ENCODE peak calls at places on chromosome 9, in six cellular contexts. S, X, K, L, V and T are unnamed samples.

GRCh38 chr9:37710039-37710438 is 43.6 kb upstream of the TRMT10B start:
- DNase-seq in S (no peak), X (no peak), K (no peak), L (no peak), V (no peak), T (no peak)

GRCh38 chr9:93949073-93949693 is 6.0 kb downstream of the BARX1 start:
- DNase-seq in S (no peak), X (no peak), K (no peak), L (no peak), V (peak), T (no peak)

GRCh38 chr9:128034821-128035764 is 32.0 kb downstream of the NAIF1 start:
- DNase-seq in S (peak), X (peak), K (peak), L (peak), V (no peak), T (peak)

GRCh38 chr9:133103183-133103986 is 17.7 kb downstream of the RALGDS start:
- DNase-seq in S (peak), X (peak), K (no peak), L (peak), V (peak), T (no peak)

GRCh38 chr9:77433675-77434445 is 214.3 kb downstream of the GNA14 start:
- DNase-seq in S (peak), X (peak), K (no peak), L (no peak), V (no peak), T (peak)

GRCh38 chr9:969310-969692 is 7.2 kb upstream of the DMRT3 start:
- DNase-seq in S (no peak), X (no peak), K (no peak), L (no peak), V (peak), T (no peak)

GRCh38 chr9:15416880-15417279 is 5.8 kb upstream of the SNAPC3 start:
- DNase-seq in S (peak), X (no peak), K (no peak), L (no peak), V (no peak), T (no peak)

GRCh38 chr9:84597131-84597530 is 72.4 kb upstream of the NTRK2 start:
- DNase-seq in S (no peak), X (peak), K (no peak), L (no peak), V (no peak), T (no peak)

GRCh38 chr9:68747043-68747533 is 42.0 kb downstream of the PIP5K1B start:
- DNase-seq in S (no peak), X (no peak), K (no peak), L (no peak), V (no peak), T (no peak)

GRCh38 chr9:106843361-106843760 is 19.6 kb upstream of the ZNF462 start:
- DNase-seq in S (no peak), X (no peak), K (no peak), L (no peak), V (no peak), T (no peak)

GRCh38 chr9:78963911-78964310 is 607.9 kb upstream of the TLE4 start:
- DNase-seq in S (no peak), X (no peak), K (no peak), L (no peak), V (no peak), T (no peak)

GRCh38 chr9:18979367-18979766 is 53.6 kb downstream of the SAXO1 start:
- DNase-seq in S (no peak), X (no peak), K (no peak), L (no peak), V (no peak), T (no peak)

GRCh38 chr9:92635760-92636159 is 34.2 kb downstream of the IPPK start:
- DNase-seq in S (peak), X (no peak), K (no peak), L (no peak), V (no peak), T (no peak)

GRCh38 chr9:89236955-89237573 is 58.4 kb upstream of the SHC3 start:
- DNase-seq in S (no peak), X (no peak), K (no peak), L (no peak), V (no peak), T (no peak)

GRCh38 chr9:93114984-93115335 is 18.9 kb downstream of the CARD19 start:
- DNase-seq in S (no peak), X (no peak), K (peak), L (no peak), V (no peak), T (no peak)

GRCh38 chr9:88280816-88281382 is 107.3 kb upstream of the SPIN1 start:
- DNase-seq in S (no peak), X (no peak), K (no peak), L (no peak), V (no peak), T (no peak)

GRCh38 chr9:112586600-112587155 is 100.1 kb downstream of the KIAA1958 start:
- DNase-seq in S (no peak), X (no peak), K (no peak), L (no peak), V (no peak), T (no peak)

GRCh38 chr9:134663753-134664415 is 22.3 kb downstream of the COL5A1 start:
- DNase-seq in S (no peak), X (no peak), K (no peak), L (no peak), V (no peak), T (no peak)

GRCh38 chr9:117916291-117916690 is 212.1 kb downstream of the TLR4 start:
- DNase-seq in S (no peak), X (no peak), K (no peak), L (no peak), V (no peak), T (no peak)

GRCh38 chr9:20012232-20012631 is 223.4 kb upstream of the SLC24A2 start:
- DNase-seq in S (no peak), X (no peak), K (no peak), L (no peak), V (no peak), T (no peak)

GRCh38 chr9:109894921-109895758 is 115.1 kb downstream of the PALM2AKAP2 start:
- DNase-seq in S (no peak), X (no peak), K (no peak), L (no peak), V (no peak), T (no peak)

GRCh38 chr9:93116049-93116961 is 17.7 kb downstream of the NINJ1 start:
- DNase-seq in S (peak), X (no peak), K (peak), L (no peak), V (no peak), T (no peak)

GRCh38 chr9:109063765-109064164 is 50.5 kb upstream of the CTNNAL1 start:
- DNase-seq in S (no peak), X (no peak), K (no peak), L (no peak), V (no peak), T (peak)

GRCh38 chr9:90942555-90942954 is 140.9 kb downstream of the SYK start:
- DNase-seq in S (no peak), X (no peak), K (no peak), L (no peak), V (peak), T (no peak)

GRCh38 chr9:26684029-26684428 is 208.6 kb downstream of the CAAP1 start:
- DNase-seq in S (no peak), X (no peak), K (no peak), L (no peak), V (no peak), T (no peak)

GRCh38 chr9:16726023-16726422 is 144.4 kb downstream of the BNC2 start:
- DNase-seq in S (no peak), X (no peak), K (no peak), L (no peak), V (no peak), T (no peak)

GRCh38 chr9:98873535-98874432 is 66.3 kb downstream of the GALNT12 start:
- DNase-seq in S (peak), X (no peak), K (no peak), L (no peak), V (no peak), T (no peak)

GRCh38 chr9:106800691-106801090 is 62.3 kb upstream of the ZNF462 start:
- DNase-seq in S (no peak), X (no peak), K (no peak), L (no peak), V (no peak), T (no peak)

GRCh38 chr9:21520501-21521228 is 38.6 kb upstream of the IFNE start:
- DNase-seq in S (no peak), X (no peak), K (no peak), L (no peak), V (no peak), T (no peak)

GRCh38 chr9:21523021-21524014 is 41.2 kb upstream of the IFNE start:
- DNase-seq in S (no peak), X (no peak), K (no peak), L (no peak), V (no peak), T (no peak)

GRCh38 chr9:21524099-21524830 is 42.2 kb upstream of the IFNE start:
- DNase-seq in S (no peak), X (no peak), K (no peak), L (no peak), V (no peak), T (no peak)

GRCh38 chr9:21521448-21521847 is 39.3 kb upstream of the IFNE start:
- DNase-seq in S (no peak), X (no peak), K (no peak), L (no peak), V (no peak), T (no peak)

DNA sequence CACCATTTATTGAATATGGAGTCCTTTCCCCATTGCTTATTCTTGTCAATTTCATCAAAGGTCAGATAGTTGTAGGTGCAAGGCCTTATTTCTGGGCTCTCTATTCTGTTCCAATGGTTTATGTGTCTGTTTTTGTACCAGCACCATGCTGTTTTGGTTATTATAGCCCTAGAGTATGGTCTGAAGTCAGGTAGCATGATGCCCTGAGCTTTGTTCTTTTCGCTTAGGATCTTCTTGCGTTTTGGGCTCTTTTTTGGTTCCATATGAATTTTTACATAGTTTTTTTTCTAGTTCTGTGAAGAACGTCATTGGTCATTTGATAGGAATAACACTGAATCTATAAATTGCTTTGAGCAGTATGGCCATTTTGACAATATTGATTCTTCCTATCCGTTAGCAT is 40.2 kb upstream of the IFNE start:
- DNase-seq in S (no peak), X (no peak), K (no peak), L (no peak), V (no peak), T (no peak)
- TF ChIP-seq POLR2AphosphoS5 in S (no peak), X (no peak), K (no peak), L (no peak), V (no peak), T (peak)

GRCh38 chr9:36136277-36136893 is at the start of gene GLIPR2:
- DNase-seq in S (peak), X (peak), K (no peak), L (no peak), V (peak), T (peak)

GRCh38 chr9:36135791-36136276 is 699 bp upstream of the GLIPR2 start:
- DNase-seq in S (no peak), X (no peak), K (no peak), L (no peak), V (no peak), T (no peak)

GRCh38 chr9:36128331-36128730 is 8.2 kb upstream of the GLIPR2 start:
- DNase-seq in S (no peak), X (no peak), K (no peak), L (no peak), V (no peak), T (no peak)

GRCh38 chr9:36134761-36135505 is 1.6 kb upstream of the GLIPR2 start:
- DNase-seq in S (no peak), X (no peak), K (no peak), L (no peak), V (no peak), T (no peak)

GRCh38 chr9:36132081-36132480 is 4.5 kb upstream of the GLIPR2 start:
- DNase-seq in S (no peak), X (no peak), K (no peak), L (no peak), V (no peak), T (no peak)
- TF ChIP-seq POLR2AphosphoS5 in S (no peak), X (no peak), K (no peak), L (no peak), V (no peak), T (no peak)

DNA sequence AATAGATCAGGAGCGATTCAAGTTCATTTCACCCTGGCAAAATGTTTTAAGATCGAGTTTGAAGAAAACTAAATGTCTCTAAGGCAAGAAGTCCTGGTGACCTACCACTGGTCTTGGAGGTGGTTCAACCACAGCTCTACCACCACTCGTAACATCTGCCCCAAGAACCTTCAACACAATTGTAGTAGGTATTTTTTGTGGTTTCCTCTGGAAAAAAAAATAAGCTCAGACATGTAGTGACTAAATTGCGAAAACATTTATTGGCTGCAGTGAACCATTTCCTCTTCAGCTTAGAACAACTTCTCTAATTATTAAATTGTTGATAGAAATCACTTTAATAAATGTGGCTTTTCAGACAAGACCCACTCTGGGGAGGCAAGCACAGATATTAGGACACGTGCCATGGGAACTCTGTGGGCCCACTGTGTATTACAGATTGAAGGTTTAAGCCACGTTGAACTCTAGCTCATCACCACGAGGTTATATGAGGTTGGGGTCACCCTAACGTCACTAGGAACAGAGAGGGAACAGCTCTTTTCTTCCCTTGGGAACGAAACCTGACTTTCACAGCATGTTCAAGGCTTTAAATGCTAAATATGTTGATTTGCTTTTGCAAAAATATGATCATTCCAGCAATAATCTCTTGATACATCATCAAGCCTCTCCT is 142.9 kb downstream of the HSD17B3 start:
- DNase-seq in S (no peak), X (no peak), K (no peak), L (no peak), V (no peak), T (no peak)
- TF ChIP-seq POLR2AphosphoS5 in S (no peak), X (no peak), K (no peak), L (no peak), V (no peak), T (no peak)

GRCh38 chr9:125443367-125443766 is 181.7 kb downstream of the GAPVD1 start:
- DNase-seq in S (no peak), X (no peak), K (no peak), L (no peak), V (no peak), T (no peak)

GRCh38 chr9:125444956-125445506 is 183.4 kb downstream of the GAPVD1 start:
- DNase-seq in S (no peak), X (no peak), K (no peak), L (no peak), V (peak), T (no peak)

GRCh38 chr9:125447202-125447802 is 185.7 kb downstream of the GAPVD1 start:
- DNase-seq in S (no peak), X (no peak), K (no peak), L (no peak), V (peak), T (no peak)

GRCh38 chr9:125444166-125444565 is 182.5 kb downstream of the GAPVD1 start:
- DNase-seq in S (no peak), X (no peak), K (no peak), L (no peak), V (peak), T (no peak)

GRCh38 chr9:125446581-125447094 is 185.0 kb downstream of the GAPVD1 start:
- DNase-seq in S (no peak), X (no peak), K (no peak), L (no peak), V (no peak), T (no peak)
- TF ChIP-seq POLR2AphosphoS5 in S (no peak), X (no peak), K (no peak), L (no peak), V (no peak), T (no peak)

DNA sequence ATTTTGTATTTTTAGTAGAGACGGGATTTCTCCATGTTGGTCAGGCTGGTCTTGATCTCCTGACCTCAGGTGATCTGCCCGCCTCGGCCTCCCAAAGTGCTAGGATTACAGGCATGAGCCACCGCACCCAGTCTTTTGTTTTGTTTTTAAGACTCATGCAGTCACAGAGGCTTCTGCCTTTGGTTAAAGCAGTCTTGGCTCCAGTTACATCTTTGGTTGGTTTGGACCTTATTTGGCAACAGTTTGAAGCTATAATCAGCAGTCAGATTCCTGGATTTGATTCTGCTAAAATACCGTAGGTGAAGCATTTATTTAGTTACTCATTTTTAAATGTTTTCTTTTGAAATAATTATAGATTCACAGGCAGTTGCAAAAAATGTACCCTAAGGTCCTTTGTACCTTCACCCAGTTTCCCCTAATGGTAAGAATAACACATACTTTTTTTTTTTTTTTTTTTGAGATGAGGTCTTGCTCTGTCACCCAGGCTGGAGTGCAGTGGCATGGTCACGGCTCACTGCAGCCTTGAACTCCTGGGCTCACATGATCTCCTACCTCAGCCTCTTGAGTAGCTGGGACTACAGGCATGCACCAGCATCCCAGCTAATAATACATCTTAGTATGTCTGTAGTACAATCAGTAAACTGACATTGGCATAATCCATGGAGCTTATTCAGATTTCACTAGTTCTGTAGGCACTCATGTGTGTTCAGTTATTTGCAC is 15.7 kb downstream of the USP20 start:
- DNase-seq in S (no peak), X (no peak), K (no peak), L (no peak), V (no peak), T (no peak)
- TF ChIP-seq POLR2AphosphoS5 in S (no peak), X (no peak), K (no peak), L (no peak), V (no peak), T (no peak)

DNA sequence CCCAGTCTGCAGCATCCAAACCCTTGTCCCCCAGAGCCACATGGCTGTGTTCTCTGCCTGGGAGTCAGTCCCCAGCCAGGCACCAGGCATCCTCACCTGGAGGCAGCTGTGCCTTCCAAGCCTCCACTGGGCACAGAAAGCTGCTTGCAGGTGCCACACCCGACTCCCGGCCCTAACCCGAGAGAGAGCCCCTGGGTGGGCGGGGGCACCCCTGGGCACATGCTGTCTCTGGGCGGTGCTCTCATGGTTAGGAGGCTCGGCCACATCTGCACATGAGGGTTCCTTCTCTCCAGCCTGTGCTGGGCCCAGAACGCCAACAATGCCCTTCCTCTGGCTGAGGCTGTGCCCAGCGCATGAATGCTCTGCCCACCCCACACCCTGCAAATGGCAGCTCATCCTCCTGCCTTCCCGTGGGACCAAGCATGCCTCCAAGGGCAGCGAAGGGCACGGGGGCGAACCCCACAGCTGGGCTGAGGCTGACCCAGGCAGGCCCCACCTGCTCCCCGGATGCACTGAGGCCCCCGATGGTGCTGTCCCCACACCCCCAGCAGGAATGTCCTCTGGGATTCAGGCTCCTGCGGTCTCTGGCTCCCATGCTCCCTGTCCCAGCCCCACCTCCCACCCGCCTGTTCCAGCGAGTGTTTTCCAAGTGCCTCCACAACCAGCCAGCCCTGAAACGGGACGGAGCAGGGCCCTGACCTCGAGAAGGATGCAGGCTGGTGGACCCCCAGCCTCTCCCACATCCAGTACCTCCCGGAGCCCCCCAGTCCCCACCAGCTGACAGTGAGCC is 22.5 kb upstream of the CAMSAP1 start:
- DNase-seq in S (no peak), X (no peak), K (no peak), L (no peak), V (peak), T (no peak)
- TF ChIP-seq POLR2AphosphoS5 in S (no peak), X (no peak), K (no peak), L (no peak), V (no peak), T (no peak)